ENCODE peak calls at places on chromosome 3, in six cellular contexts. D, C, Z, W, L and Q are unnamed samples.
A peak's percentile ranks its signal among the peaks of the same experiment; 100 is the strongest.

GRCh38 chr3:37991109-37991508 is 523 bp downstream of the VILL start:
- DNase-seq in W (no peak), L (no peak), C (no peak), Z (no peak), D (no peak), Q (no peak)

GRCh38 chr3:149003653-149004305 is 12.4 kb downstream of the GYG1 start:
- DNase-seq in W (no peak), C (no peak), Z (no peak), D (no peak), L (no peak), Q (no peak)

GRCh38 chr3:148600902-148601765 is 96.6 kb upstream of the AGTR1 start:
- DNase-seq in D (no peak), Z (no peak), C (peak; percentile 10), L (peak; percentile 29), W (no peak), Q (no peak)

GRCh38 chr3:135807879-135808278 is 157.6 kb upstream of the PPP2R3A start:
- DNase-seq in D (no peak), W (no peak), L (no peak), Z (no peak), C (no peak), Q (no peak)

GRCh38 chr3:127677541-127678314 is 5.0 kb downstream of the ABTB1 start:
- DNase-seq in D (no peak), W (no peak), L (no peak), Z (no peak), C (no peak), Q (no peak)

GRCh38 chr3:107235193-107235922 is 141.9 kb upstream of the CCDC54 start:
- DNase-seq in C (no peak), W (no peak), L (no peak), Z (peak; percentile 5), D (no peak), Q (no peak)

GRCh38 chr3:48413086-48413485 is 16.8 kb downstream of the PLXNB1 start:
- DNase-seq in Z (no peak), C (no peak), W (no peak), L (peak; percentile 8), D (no peak), Q (no peak)

GRCh38 chr3:103077910-103078309 is 643.1 kb downstream of the ZPLD1 start:
- DNase-seq in Z (no peak), W (no peak), L (no peak), D (no peak), C (no peak), Q (no peak)

GRCh38 chr3:43363621-43364266 is 77.4 kb downstream of the SNRK start:
- DNase-seq in L (no peak), Z (peak; percentile 51), C (no peak), D (no peak), W (no peak), Q (no peak)

GRCh38 chr3:46282041-46282440 is 39.8 kb downstream of the CCR3 start:
- DNase-seq in C (no peak), Z (no peak), W (no peak), D (no peak), L (no peak), Q (no peak)

GRCh38 chr3:195011231-195011834 is 259.6 kb downstream of the XXYLT1 start:
- DNase-seq in W (no peak), L (no peak), C (no peak), Z (no peak), D (no peak), Q (no peak)

GRCh38 chr3:188700497-188700896 is 471.3 kb upstream of the TPRG1 start:
- DNase-seq in W (no peak), D (no peak), Z (no peak), C (no peak), L (no peak), Q (no peak)

GRCh38 chr3:182766108-182766507 is 27.2 kb upstream of the ATP11B start:
- DNase-seq in W (no peak), D (no peak), L (no peak), Z (no peak), C (no peak), Q (no peak)

GRCh38 chr3:124883766-124884473 is 3.2 kb downstream of the ITGB5 start:
- DNase-seq in W (no peak), L (no peak), C (no peak), Z (peak; percentile 65), D (no peak), Q (no peak)

GRCh38 chr3:197508924-197509775 is 46.6 kb downstream of the BDH1 start:
- DNase-seq in W (no peak), Z (no peak), L (no peak), D (no peak), C (no peak), Q (no peak)

GRCh38 chr3:129686941-129687340 is 80.5 kb upstream of the PLXND1 start:
- DNase-seq in D (no peak), C (peak; percentile 62), L (peak; percentile 35), W (no peak), Z (no peak), Q (peak; percentile 24)

GRCh38 chr3:100402150-100402706 is 889 bp downstream of the LNP1 start:
- DNase-seq in L (no peak), D (peak; percentile 26), Z (peak; percentile 56), C (no peak), W (no peak), Q (peak; percentile 87)

GRCh38 chr3:129058441-129059194 is 2.0 kb upstream of the GP9 start:
- DNase-seq in Z (no peak), D (peak; percentile 90), C (peak; percentile 25), L (peak; percentile 70), W (no peak), Q (peak; percentile 70)